ENCODE peak calls at places on chromosomes 12 and 14, in eight cellular contexts. V is HCT116, N is Karpas-422, X is neuronal stem cell, M is mesenchymal stem cell, B is GM23248, F is IMR-90, U is endothelial cell of umbilical vein. Z is an unnamed sample.
A peak's percentile ranks its signal among the peaks of the same experiment; 100 is the strongest.

GRCh38 chr12:75812341-75813018 is 219.1 kb downstream of the PHLDA1 start:
- DNase-seq in F (peak; percentile 88), V (no peak), M (peak; percentile 58), U (no peak), X (no peak), N (no peak), B (peak; percentile 93), Z (peak; percentile 68)

GRCh38 chr14:73237219-73237785 is at the start of gene PAPLN:
- DNase-seq in X (no peak), U (no peak), F (no peak), M (no peak), B (peak; percentile 43), N (no peak), V (peak; percentile 8), Z (no peak)

GRCh38 chr12:128763395-128763794 is 60.4 kb downstream of the SLC15A4 start:
- DNase-seq in X (no peak), N (no peak), V (no peak), U (no peak), B (no peak), M (no peak), F (no peak), Z (no peak)

GRCh38 chr12:49832836-49833421 is 4.7 kb upstream of the NCKAP5L start:
- DNase-seq in B (peak; percentile 86), N (no peak), U (no peak), M (peak; percentile 65), F (peak; percentile 87), X (no peak), V (no peak), Z (no peak)

GRCh38 chr12:14207946-14208612 is 157.4 kb upstream of the ATF7IP start:
- DNase-seq in F (no peak), V (peak; percentile 55), N (no peak), M (no peak), X (no peak), B (no peak), U (no peak), Z (no peak)

GRCh38 chr14:76985540-76986260 is 42.8 kb downstream of the IRF2BPL start:
- DNase-seq in X (no peak), B (peak; percentile 35), V (no peak), F (peak; percentile 34), M (peak; percentile 44), N (no peak), U (no peak), Z (no peak)

GRCh38 chr14:29148221-29148620 is 381.6 kb downstream of the FOXG1 start:
- DNase-seq in M (no peak), B (no peak), U (no peak), V (no peak), F (peak; percentile 16), X (no peak), N (no peak), Z (no peak)

GRCh38 chr12:94109154-94109553 is 39.2 kb upstream of the PLXNC1 start:
- DNase-seq in V (no peak), X (no peak), B (peak; percentile 80), F (peak; percentile 71), U (no peak), N (no peak), M (peak; percentile 75), Z (no peak)

GRCh38 chr12:119803391-119803791 is 73.7 kb downstream of the CIT start:
- DNase-seq in U (no peak), F (peak; percentile 42), N (no peak), M (peak; percentile 50), V (no peak), X (peak; percentile 38), B (peak; percentile 80), Z (no peak)

GRCh38 chr12:122740351-122740750 is 9.7 kb upstream of the HCAR1 start:
- DNase-seq in N (peak; percentile 38), V (no peak), M (no peak), F (no peak), X (no peak), B (peak; percentile 11), U (no peak), Z (no peak)

GRCh38 chr14:45359766-45360165 is 106.8 kb upstream of the MIS18BP1 start:
- DNase-seq in M (peak; percentile 46), V (no peak), B (peak; percentile 84), N (no peak), F (peak; percentile 1), U (no peak), X (no peak), Z (no peak)

GRCh38 chr14:61394542-61394941 is 73.2 kb downstream of the PRKCH start:
- DNase-seq in N (no peak), V (no peak), X (no peak), M (no peak), F (no peak), U (no peak), B (no peak), Z (no peak)

GRCh38 chr12:108482717-108483212 is 32.3 kb upstream of the FICD start:
- DNase-seq in F (peak; percentile 6), B (peak; percentile 7), U (no peak), M (no peak), V (no peak), N (no peak), X (no peak), Z (no peak)

GRCh38 chr12:77725611-77726010 is 105.1 kb upstream of the NAV3 start:
- DNase-seq in N (no peak), U (no peak), F (peak; percentile 67), X (no peak), B (peak; percentile 51), V (no peak), M (peak; percentile 82), Z (no peak)

GRCh38 chr12:109539508-109539907 is 33.8 kb downstream of the MMAB start:
- DNase-seq in B (peak; percentile 64), N (no peak), F (peak; percentile 81), U (peak; percentile 44), X (no peak), M (peak; percentile 43), V (no peak), Z (no peak)

GRCh38 chr12:126487581-126487980 is 1422.3 kb downstream of the AACS start:
- DNase-seq in F (no peak), M (no peak), X (no peak), U (no peak), B (no peak), N (no peak), V (no peak), Z (no peak)

GRCh38 chr14:61252354-61253063 is 28.6 kb downstream of the TMEM30B start:
- DNase-seq in B (peak; percentile 97), V (peak; percentile 72), F (peak; percentile 99), U (peak; percentile 90), M (peak; percentile 92), N (peak; percentile 98), X (peak; percentile 76), Z (peak; percentile 63)

GRCh38 chr12:49448858-49449257 is 81.6 kb downstream of the SPATS2 start:
- DNase-seq in N (no peak), U (no peak), X (no peak), V (no peak), B (no peak), M (no peak), F (no peak), Z (no peak)

GRCh38 chr12:94649349-94650142 is 811 bp downstream of the TMCC3 start:
- DNase-seq in F (peak; percentile 4), B (peak; percentile 64), X (peak; percentile 29), M (peak; percentile 25), N (no peak), U (peak; percentile 64), V (no peak), Z (peak; percentile 57)

GRCh38 chr12:74816398-74817175 is 279.0 kb downstream of the ATXN7L3B start:
- DNase-seq in B (no peak), V (no peak), M (no peak), N (peak; percentile 46), U (no peak), X (no peak), F (no peak), Z (no peak)

GRCh38 chr14:105525326-105525725 is 1.1 kb upstream of the TMEM121 start:
- DNase-seq in B (no peak), X (no peak), N (no peak), F (no peak), U (no peak), M (no peak), V (no peak), Z (no peak)

GRCh38 chr12:69102856-69103255 is 136.5 kb upstream of the CPSF6 start:
- DNase-seq in N (peak; percentile 62), B (no peak), F (no peak), X (no peak), M (no peak), U (no peak), V (no peak), Z (no peak)

GRCh38 chr12:49298160-49298559 is 3.2 kb downstream of the PRPH start:
- DNase-seq in N (no peak), B (no peak), V (no peak), X (no peak), U (no peak), F (no peak), M (no peak), Z (no peak)

GRCh38 chr14:92598549-92598905 is 84.9 kb downstream of the RIN3 start:
- DNase-seq in M (no peak), N (no peak), U (no peak), F (no peak), X (no peak), B (no peak), V (no peak), Z (no peak)

GRCh38 chr14:38143651-38144505 is 63.8 kb upstream of the SSTR1 start:
- DNase-seq in V (no peak), M (peak; percentile 58), N (no peak), B (peak; percentile 76), F (peak; percentile 92), U (peak; percentile 68), X (no peak), Z (no peak)

GRCh38 chr14:50774542-50775267 is 56.3 kb downstream of the NIN start:
- DNase-seq in X (no peak), U (no peak), B (peak; percentile 67), V (no peak), N (no peak), M (peak; percentile 38), F (peak; percentile 23), Z (no peak)
- H2AFZ ChIP-seq in X (no peak overlapping the region), U (peak overlapping the region; percentile 5), B (peak overlapping the region; percentile 55), V (no peak overlapping the region), N (no peak overlapping the region), M (no peak overlapping the region), F (peak overlapping the region; percentile 83), Z (no peak overlapping the region)

GRCh38 chr14:52244328-52244727 is 23.2 kb upstream of the PTGDR start:
- DNase-seq in M (no peak), U (no peak), X (no peak), F (no peak), B (no peak), N (no peak), V (no peak), Z (no peak)
- H3K9ac ChIP-seq in M (no peak overlapping the region), U (no peak overlapping the region), X (no peak overlapping the region), F (no peak overlapping the region), B (no peak overlapping the region), N (no peak overlapping the region), V (no peak overlapping the region), Z (peak overlapping the region; percentile 44)

DNA sequence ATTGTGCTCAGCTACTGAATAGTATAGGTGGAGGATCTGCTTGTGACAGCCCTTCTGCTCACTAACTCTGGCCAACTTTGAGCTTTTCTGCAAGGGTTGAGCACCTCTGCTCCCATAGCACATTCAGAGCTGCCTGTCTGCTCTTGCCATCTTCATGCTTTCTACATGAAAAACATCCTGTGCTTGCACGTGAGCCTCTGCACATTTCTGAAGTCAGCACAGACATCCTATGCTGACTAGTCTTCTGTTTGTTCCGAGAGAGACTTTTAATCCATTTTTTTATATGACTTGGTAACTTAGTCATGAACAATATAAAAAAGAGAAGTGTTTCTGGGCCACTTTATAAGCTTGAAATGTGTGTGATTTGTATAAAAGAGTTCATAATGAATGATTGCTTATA is 969.3 kb downstream of the TMTC2 start:
- DNase-seq in U (no peak), N (no peak), B (no peak), F (no peak), M (no peak), X (no peak), V (no peak), Z (no peak)
- H2AFZ ChIP-seq in U (no peak overlapping the region), N (no peak overlapping the region), B (no peak overlapping the region), F (no peak overlapping the region), M (no peak overlapping the region), X (peak overlapping the region; percentile 47), V (no peak overlapping the region), Z (no peak overlapping the region)

GRCh38 chr12:12715459-12716150 is 1.6 kb upstream of the CDKN1B start:
- DNase-seq in B (peak; percentile 28), M (peak; percentile 24), U (peak; percentile 73), X (no peak), F (no peak), V (no peak), N (peak; percentile 47), Z (peak; percentile 94)
- H3K9ac ChIP-seq in B (peak overlapping the region; percentile 97), M (peak overlapping the region; percentile 97), U (peak overlapping the region; percentile 98), X (no peak overlapping the region), F (peak overlapping the region; percentile 83), V (peak overlapping the region; percentile 92), N (peak overlapping the region; percentile 95), Z (peak overlapping the region; percentile 100)